ENCODE peak calls at places on chromosomes 6 and 20, in nine cellular contexts. W, X, S, F, Y, H, P, G and R are unnamed samples.

GRCh38 chr6:131784561-131784960 is 23.3 kb upstream of the ENPP1 start:
- DNase-seq in W (no peak), X (no peak), S (no peak), F (no peak), Y (no peak), H (no peak), P (no peak), G (no peak), R (no peak)

GRCh38 chr20:51768759-51769517 is 748 bp upstream of the ATP9A start:
- DNase-seq in W (no peak), X (no peak), S (no peak), F (no peak), Y (no peak), H (peak; percentile 41), P (no peak), G (no peak), R (no peak)

GRCh38 chr20:62276448-62276847 is 26.3 kb upstream of the ADRM1 start:
- DNase-seq in W (no peak), X (no peak), S (no peak), F (no peak), Y (no peak), H (no peak), P (no peak), G (no peak), R (no peak)

GRCh38 chr6:97059473-97059872 is 134.9 kb downstream of the KLHL32 start:
- DNase-seq in W (no peak), X (no peak), S (peak; percentile 57), F (no peak), Y (peak; percentile 26), H (no peak), P (peak; percentile 33), G (peak; percentile 17), R (no peak)

GRCh38 chr6:105192707-105193465 is 13.1 kb upstream of the POPDC3 start:
- DNase-seq in W (no peak), X (no peak), S (no peak), F (no peak), Y (no peak), H (no peak), P (no peak), G (no peak), R (no peak)

GRCh38 chr6:27297857-27298730 is 14.0 kb downstream of the POM121L2 start:
- DNase-seq in W (no peak), X (no peak), S (no peak), F (no peak), Y (no peak), H (no peak), P (peak; percentile 94), G (no peak), R (no peak)

GRCh38 chr20:50027611-50028105 is 44.9 kb downstream of the SNAI1 start:
- DNase-seq in W (peak; percentile 25), X (no peak), S (peak; percentile 92), F (no peak), Y (peak; percentile 87), H (peak; percentile 50), P (no peak), G (no peak), R (peak; percentile 58)

GRCh38 chr6:39335780-39336541 is 13.5 kb upstream of the KCNK16 start:
- DNase-seq in W (peak; percentile 36), X (no peak), S (no peak), F (no peak), Y (no peak), H (no peak), P (no peak), G (no peak), R (no peak)

GRCh38 chr6:88807622-88808021 is 155.8 kb downstream of the RNGTT start:
- DNase-seq in W (no peak), X (no peak), S (no peak), F (no peak), Y (no peak), H (no peak), P (no peak), G (no peak), R (no peak)

GRCh38 chr20:51966296-51966971 is 164.1 kb upstream of the SALL4 start:
- DNase-seq in W (peak; percentile 41), X (peak; percentile 67), S (peak; percentile 74), F (peak; percentile 52), Y (peak; percentile 71), H (no peak), P (peak; percentile 53), G (no peak), R (no peak)

GRCh38 chr6:145151624-145152023 is 583.7 kb downstream of the EPM2A start:
- DNase-seq in W (no peak), X (no peak), S (no peak), F (no peak), Y (no peak), H (no peak), P (no peak), G (no peak), R (no peak)

GRCh38 chr6:37713529-37714119 is 15.9 kb upstream of the MDGA1 start:
- DNase-seq in W (no peak), X (no peak), S (peak; percentile 44), F (no peak), Y (no peak), H (no peak), P (peak; percentile 74), G (no peak), R (no peak)

GRCh38 chr20:56003111-56003800 is 2.1 kb downstream of the CBLN4 start:
- DNase-seq in W (no peak), X (no peak), S (peak; percentile 54), F (no peak), Y (no peak), H (no peak), P (no peak), G (no peak), R (peak; percentile 70)

GRCh38 chr20:33373735-33374605 is 27.3 kb downstream of the CDK5RAP1 start:
- DNase-seq in W (no peak), X (no peak), S (no peak), F (no peak), Y (peak; percentile 93), H (no peak), P (no peak), G (no peak), R (no peak)

GRCh38 chr6:122553697-122554096 is 56.5 kb upstream of the PKIB start:
- DNase-seq in W (no peak), X (no peak), S (no peak), F (no peak), Y (no peak), H (no peak), P (no peak), G (no peak), R (no peak)

GRCh38 chr20:59994697-59995122 is 36.5 kb downstream of the CDH26 start:
- DNase-seq in W (peak; percentile 26), X (no peak), S (no peak), F (peak; percentile 48), Y (no peak), H (no peak), P (peak; percentile 16), G (no peak), R (peak; percentile 89)

DNA sequence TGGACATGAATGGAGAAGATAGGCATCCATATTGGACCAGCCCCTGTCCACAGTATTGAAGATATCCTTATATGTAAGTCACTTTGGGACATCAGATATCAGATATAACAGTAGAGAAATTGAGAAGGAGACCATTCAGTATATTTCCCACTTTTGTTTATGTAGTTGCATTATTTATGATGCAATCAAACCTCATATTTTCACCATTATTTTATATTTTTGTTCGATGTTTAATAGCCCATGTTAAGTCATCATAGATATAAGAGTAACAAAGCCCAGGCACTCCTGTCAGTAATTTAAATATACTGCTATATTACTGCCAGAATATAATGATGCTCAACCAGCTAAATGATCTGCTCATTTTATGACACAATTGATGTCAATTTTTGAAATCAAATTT is 744.5 kb upstream of the EPHA7 start:
- DNase-seq in W (no peak), X (no peak), S (no peak), F (no peak), Y (no peak), H (no peak), P (no peak), G (no peak), R (no peak)
- TF ChIP-seq EP300 in W (no peak), X (no peak), S (no peak), F (no peak), Y (no peak), H (no peak), P (no peak), G (no peak), R (no peak)

GRCh38 chr20:17965042-17965697 is 3.4 kb downstream of the SNX5 start:
- DNase-seq in W (no peak), X (no peak), S (no peak), F (no peak), Y (no peak), H (no peak), P (peak; percentile 66), G (no peak), R (no peak)
- TF ChIP-seq EP300 in W (no peak), X (no peak), S (no peak), F (no peak), Y (no peak), H (no peak), P (peak; percentile 46), G (no peak), R (no peak)

DNA sequence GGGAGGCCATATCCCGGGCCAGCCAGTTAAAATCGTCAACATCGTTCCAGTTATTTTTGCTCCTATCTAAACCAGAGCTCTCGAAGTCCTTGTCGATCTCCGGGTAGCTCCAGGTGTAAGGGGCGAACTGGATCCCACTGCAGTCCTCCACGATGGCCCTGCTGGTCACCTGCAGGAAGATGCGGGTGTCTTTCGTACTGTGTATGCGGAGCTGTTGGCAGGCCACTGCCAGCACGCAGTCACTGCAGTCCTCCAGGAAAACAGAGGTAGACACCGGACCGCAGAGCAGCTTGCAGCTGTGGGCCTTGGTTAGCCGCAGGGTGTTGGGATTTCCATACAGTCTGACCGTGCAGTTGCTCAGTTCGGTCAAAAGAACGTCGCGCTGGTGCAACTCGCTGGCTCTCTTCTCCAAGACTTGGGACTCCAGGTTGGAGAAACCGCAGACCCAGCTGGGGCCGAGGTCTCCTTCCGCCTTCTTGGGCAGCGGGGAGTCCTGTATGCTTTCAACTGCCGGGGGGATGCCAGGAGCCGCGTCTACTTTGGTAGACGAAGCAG is 743 bp downstream of the TBCC start:
- DNase-seq in W (peak; percentile 41), X (no peak), S (peak; percentile 47), F (peak; percentile 34), Y (peak; percentile 14), H (peak; percentile 51), P (peak; percentile 57), G (no peak), R (no peak)
- TF ChIP-seq EP300 in W (no peak), X (no peak), S (no peak), F (no peak), Y (no peak), H (no peak), P (no peak), G (no peak), R (no peak)

GRCh38 chr20:25470045-25470444 is 62.6 kb downstream of the GINS1 start:
- DNase-seq in W (peak; percentile 49), X (no peak), S (peak; percentile 62), F (peak; percentile 32), Y (no peak), H (no peak), P (peak; percentile 70), G (peak; percentile 13), R (no peak)
- TF ChIP-seq EP300 in W (no peak), X (no peak), S (no peak), F (no peak), Y (no peak), H (no peak), P (no peak), G (no peak), R (no peak)

GRCh38 chr6:64310214-64310613 is 674.6 kb downstream of the PHF3 start:
- DNase-seq in W (no peak), X (no peak), S (no peak), F (no peak), Y (no peak), H (no peak), P (no peak), G (no peak), R (no peak)
- TF ChIP-seq EP300 in W (no peak), X (no peak), S (no peak), F (no peak), Y (no peak), H (no peak), P (no peak), G (no peak), R (no peak)